ENCODE peak calls at places on chromosomes 5 and 9, in five cellular contexts. Q, H, U, G and B are unnamed samples.

GRCh38 chr5:139911425-139912120 is 116.0 kb downstream of the PSD2 start:
- DNase-seq in H (no peak), Q (peak), U (no peak), G (no peak), B (no peak)

GRCh38 chr9:72509635-72510034 is 11.8 kb upstream of the TMC1 start:
- DNase-seq in H (no peak), G (no peak), Q (no peak), U (no peak), B (peak)

GRCh38 chr9:91285729-91286353 is 75.9 kb downstream of the AUH start:
- DNase-seq in Q (no peak), U (no peak), G (no peak), H (no peak), B (peak)

GRCh38 chr5:71460693-71461092 is 5.2 kb downstream of the BDP1 start:
- DNase-seq in G (no peak), U (no peak), Q (no peak), H (no peak), B (no peak)

GRCh38 chr9:91211414-91211813 is 150.3 kb downstream of the AUH start:
- DNase-seq in Q (no peak), G (no peak), H (no peak), U (no peak), B (no peak)

GRCh38 chr9:131986576-131986975 is 93.1 kb downstream of the MED27 start:
- DNase-seq in U (no peak), G (no peak), H (no peak), Q (no peak), B (no peak)

GRCh38 chr9:34633851-34634550 is 3.6 kb downstream of the SIGMAR1 start:
- DNase-seq in H (peak), Q (peak), G (peak), U (peak), B (peak)

GRCh38 chr9:109499631-109500120 is 1.6 kb upstream of the PTPN3 start:
- DNase-seq in U (peak), Q (peak), H (peak), G (no peak), B (no peak)

GRCh38 chr5:122019936-122020590 is 58.0 kb downstream of the LOX start:
- DNase-seq in U (no peak), H (no peak), G (no peak), Q (no peak), B (no peak)

GRCh38 chr9:38421498-38422211 is 2.6 kb downstream of the IGFBPL1 start:
- DNase-seq in H (no peak), G (no peak), U (no peak), Q (no peak), B (no peak)

GRCh38 chr5:4831325-4831724 is 308.8 kb upstream of the ADAMTS16 start:
- DNase-seq in H (no peak), G (no peak), Q (no peak), U (no peak), B (no peak)

GRCh38 chr5:152883061-152883460 is 478.0 kb upstream of the NMUR2 start:
- DNase-seq in H (no peak), Q (no peak), G (no peak), U (no peak), B (no peak)

GRCh38 chr5:134512661-134512999 is 12.8 kb upstream of the JADE2 start:
- DNase-seq in U (no peak), H (no peak), Q (peak), G (no peak), B (no peak)

GRCh38 chr5:128532127-128532526 is 5.9 kb downstream of the FBN2 start:
- DNase-seq in U (no peak), G (no peak), Q (no peak), H (no peak), B (no peak)

GRCh38 chr9:121326130-121326838 is 43.8 kb downstream of the STOM start:
- DNase-seq in G (no peak), U (no peak), Q (no peak), H (peak), B (peak)

GRCh38 chr5:151085517-151086031 is 4.7 kb upstream of the TNIP1 start:
- DNase-seq in H (peak), U (no peak), G (no peak), Q (no peak), B (peak)

GRCh38 chr9:17907780-17908513 is 329.1 kb downstream of the SH3GL2 start:
- DNase-seq in G (no peak), H (no peak), U (no peak), Q (no peak), B (no peak)

GRCh38 chr9:37184905-37185867 is 64.8 kb downstream of the ZCCHC7 start:
- DNase-seq in U (no peak), Q (no peak), G (no peak), H (no peak), B (no peak)
- TF ChIP-seq JUN in U (no peak), Q (no peak), G (no peak), H (no peak), B (no peak)

DNA sequence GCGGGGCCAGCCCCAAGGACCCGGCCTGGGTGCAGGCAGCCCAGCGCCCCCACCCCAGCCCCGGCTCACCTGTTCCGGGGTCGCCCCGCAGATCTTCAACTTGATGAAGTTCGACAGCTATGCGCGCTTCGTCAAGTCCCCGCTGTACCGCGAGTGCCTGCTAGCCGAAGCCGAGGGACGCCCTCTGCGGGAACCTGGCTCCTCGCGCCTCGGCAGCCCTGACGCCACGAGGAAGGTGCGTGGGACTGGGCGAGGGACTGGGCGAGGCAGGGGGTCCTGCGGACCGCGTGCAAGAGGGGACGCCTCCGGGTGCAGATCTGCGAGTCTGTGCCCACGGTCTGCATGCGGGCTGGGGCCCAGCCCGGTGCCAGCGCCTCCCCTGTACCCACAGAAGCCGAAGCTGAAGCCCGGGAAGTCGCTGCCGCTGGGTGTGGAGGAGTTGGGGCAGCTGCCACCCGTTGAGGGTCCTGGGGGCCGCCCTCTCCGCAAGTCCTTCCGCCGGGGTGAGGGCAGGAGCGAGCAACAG is 9.7 kb downstream of the RGS14 start:
- DNase-seq in Q (no peak), G (no peak), U (no peak), H (no peak), B (no peak)
- H3K4me2 ChIP-seq in Q (peak), G (peak), U (no peak), H (peak), B (no peak)

GRCh38 chr9:2819165-2819564 is 24.7 kb downstream of the PUM3 start:
- DNase-seq in Q (no peak), U (no peak), H (no peak), G (no peak), B (no peak)

GRCh38 chr9:2815661-2816060 is 28.2 kb downstream of the PUM3 start:
- DNase-seq in Q (no peak), H (no peak), U (no peak), G (no peak), B (no peak)

GRCh38 chr9:2818486-2819121 is 25.3 kb downstream of the PUM3 start:
- DNase-seq in U (no peak), H (no peak), G (no peak), Q (no peak), B (no peak)

GRCh38 chr9:2817987-2818386 is 25.9 kb downstream of the PUM3 start:
- DNase-seq in H (no peak), G (no peak), U (no peak), Q (no peak), B (no peak)

GRCh38 chr9:2816476-2817141 is 27.3 kb downstream of the PUM3 start:
- DNase-seq in U (no peak), H (no peak), Q (no peak), G (no peak), B (no peak)
- TF ChIP-seq JUN in U (no peak), H (no peak), Q (no peak), G (no peak), B (no peak)

GRCh38 chr9:129102791-129103594 is 7.6 kb downstream of the CRAT start:
- DNase-seq in U (peak), H (peak), G (peak), Q (peak), B (peak)
- H3K4me2 ChIP-seq in U (no peak), H (no peak), G (no peak), Q (no peak), B (no peak)

GRCh38 chr5:90547072-90547536 is 11.5 kb upstream of the ADGRV1 start:
- DNase-seq in Q (no peak), H (peak), U (peak), G (no peak), B (no peak)
- TF ChIP-seq JUN in Q (no peak), H (no peak), U (no peak), G (no peak), B (no peak)

GRCh38 chr5:172548311-172548731 is 92.7 kb upstream of the NEURL1B start:
- DNase-seq in Q (no peak), H (no peak), G (no peak), U (no peak), B (no peak)

GRCh38 chr5:172549708-172550095 is 91.4 kb upstream of the NEURL1B start:
- DNase-seq in Q (no peak), U (no peak), H (no peak), G (no peak), B (no peak)

GRCh38 chr5:172548981-172549707 is 91.9 kb upstream of the NEURL1B start:
- DNase-seq in Q (no peak), G (no peak), U (no peak), H (no peak), B (no peak)

GRCh38 chr5:172550996-172551395 is 90.1 kb upstream of the NEURL1B start:
- DNase-seq in H (no peak), G (no peak), Q (no peak), U (no peak), B (no peak)

GRCh38 chr5:172550096-172550765 is 90.8 kb upstream of the NEURL1B start:
- DNase-seq in H (no peak), G (no peak), Q (no peak), U (no peak), B (no peak)
- H3K4me2 ChIP-seq in H (no peak), G (no peak), Q (no peak), U (no peak), B (no peak)

GRCh38 chr5:146344155-146345118 is 5.8 kb downstream of the POU4F3 start:
- DNase-seq in U (no peak), G (peak), H (no peak), Q (peak), B (no peak)
- TF ChIP-seq JUN in U (no peak), G (no peak), H (no peak), Q (no peak), B (no peak)

DNA sequence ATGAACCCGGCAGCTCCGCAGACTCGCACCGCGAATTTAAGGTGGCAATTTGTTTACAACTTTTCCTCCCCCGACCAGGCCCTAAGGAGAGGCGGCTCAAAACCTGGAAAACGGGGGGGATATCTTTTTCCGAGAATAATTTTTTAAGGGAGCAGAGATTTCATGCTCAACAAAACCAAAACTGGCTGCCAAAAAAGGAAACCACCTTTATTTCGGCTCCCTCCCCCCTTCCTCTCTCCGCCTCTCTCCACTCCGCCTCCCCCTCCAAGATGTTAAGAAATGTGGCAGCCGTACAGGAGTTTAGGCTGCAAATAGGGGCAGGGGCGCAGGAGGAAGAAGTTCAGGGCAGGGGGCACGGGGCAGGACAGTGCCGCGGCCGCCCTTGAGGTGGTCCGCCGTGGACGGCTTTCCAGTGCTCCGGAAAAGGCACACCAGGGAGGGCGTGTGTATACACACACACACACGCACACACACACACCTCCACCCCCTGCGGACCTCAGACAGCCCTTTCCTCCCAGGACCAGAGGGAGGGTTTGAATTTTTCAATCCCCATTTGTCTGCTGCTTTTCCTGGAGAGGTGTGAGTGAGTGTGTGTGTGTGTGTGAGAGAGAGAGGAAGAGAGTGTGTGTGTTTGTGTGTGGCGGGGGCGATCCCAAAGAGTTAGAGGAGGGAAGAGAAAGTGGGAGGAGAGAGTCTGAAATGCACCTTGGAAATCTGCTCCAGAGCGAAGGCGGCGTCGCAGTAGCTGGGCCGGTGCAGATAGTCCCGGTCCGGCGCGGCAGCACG is 9.1 kb downstream of the PTCH1 start:
- DNase-seq in Q (peak), G (no peak), H (peak), U (peak), B (peak)
- H3K4me2 ChIP-seq in Q (peak), G (peak), H (peak), U (peak), B (peak)

GRCh38 chr9:78296208-78296892 is 575 bp upstream of the PSAT1 start:
- DNase-seq in U (peak), H (peak), Q (peak), G (no peak), B (peak)
- TF ChIP-seq JUN in U (no peak), H (no peak), Q (no peak), G (no peak), B (no peak)